ENCODE peak calls at places on chromosomes 12 and 14, in ten cellular contexts. H is upper lobe of left lung, M is left ventricle myocardium inferior, P is suprapubic skin, A is hepatocyte, T is pancreas, U is dorsolateral prefrontal cortex, R is heart right ventricle, S is H9, J is A549. F is an unnamed sample.

GRCh38 chr14:68137704-68138619 is 318.4 kb downstream of the RAD51B start:
- DNase-seq in R (peak; percentile 6), S (peak; percentile 96), A (peak; percentile 86), T (no peak), J (peak; percentile 98), U (peak; percentile 45), H (no peak), M (no peak), P (no peak), F (peak; percentile 98)

GRCh38 chr12:89370850-89371249 is 18.5 kb upstream of the DUSP6 start:
- DNase-seq in R (no peak), U (no peak), J (no peak), A (no peak), M (no peak), T (no peak), S (no peak), H (no peak), P (no peak), F (peak; percentile 91)

GRCh38 chr12:645563-646071 is 17.6 kb downstream of the NINJ2 start:
- DNase-seq in T (no peak), H (no peak), P (no peak), J (peak; percentile 75), R (peak; percentile 75), A (no peak), M (peak; percentile 56), S (no peak), U (peak; percentile 58), F (peak; percentile 32)

GRCh38 chr14:63134801-63135200 is 69.4 kb upstream of the RHOJ start:
- DNase-seq in P (no peak), U (no peak), M (no peak), R (no peak), A (peak; percentile 27), T (no peak), J (peak; percentile 4), S (no peak), H (no peak), F (peak; percentile 40)

GRCh38 chr12:111864935-111865334 is 22.9 kb downstream of the MAPKAPK5 start:
- DNase-seq in H (no peak), P (no peak), A (no peak), S (no peak), U (no peak), R (no peak), M (no peak), T (no peak), J (no peak), F (no peak)

GRCh38 chr12:39443704-39444234 is 849 bp upstream of the KIF21A start:
- DNase-seq in J (no peak), U (no peak), P (no peak), H (no peak), T (no peak), R (no peak), S (no peak), M (no peak), A (peak; percentile 6), F (no peak)

GRCh38 chr12:62438098-62438692 is 28.4 kb upstream of the MON2 start:
- DNase-seq in P (no peak), T (peak; percentile 32), R (peak; percentile 47), J (peak; percentile 69), U (no peak), H (no peak), S (no peak), M (no peak), A (peak; percentile 79), F (peak; percentile 68)

GRCh38 chr14:84527706-84528105 is 1002.2 kb upstream of the FLRT2 start:
- DNase-seq in S (no peak), R (no peak), M (no peak), A (no peak), P (no peak), T (no peak), U (no peak), H (no peak), J (no peak), F (peak; percentile 9)

GRCh38 chr12:96986883-96987523 is 79.9 kb downstream of the NEDD1 start:
- DNase-seq in J (peak; percentile 51), H (no peak), P (no peak), T (no peak), U (no peak), A (peak; percentile 49), S (no peak), M (no peak), R (no peak), F (peak; percentile 44)

GRCh38 chr12:14833952-14834351 is 9.4 kb downstream of the ART4 start:
- DNase-seq in U (no peak), S (no peak), T (no peak), M (no peak), A (no peak), H (no peak), J (peak; percentile 43), P (no peak), R (no peak), F (peak; percentile 27)

GRCh38 chr12:42935756-42936155 is 346.2 kb upstream of the PRICKLE1 start:
- DNase-seq in T (no peak), P (no peak), A (no peak), H (no peak), S (no peak), M (no peak), J (peak; percentile 18), R (no peak), U (no peak), F (peak; percentile 38)

GRCh38 chr14:96252323-96253052 is 3.5 kb upstream of the BDKRB1 start:
- DNase-seq in U (no peak), J (no peak), P (no peak), M (no peak), H (peak; percentile 38), R (no peak), S (no peak), A (no peak), T (no peak), F (no peak)

GRCh38 chr14:69606258-69606657 is 5.1 kb upstream of the SUSD6 start:
- DNase-seq in M (no peak), A (peak; percentile 65), U (no peak), R (no peak), T (no peak), S (no peak), H (no peak), P (no peak), J (no peak), F (no peak)

GRCh38 chr12:125203145-125203765 is 138.0 kb downstream of the AACS start:
- DNase-seq in S (no peak), T (no peak), R (no peak), H (no peak), J (no peak), P (no peak), U (no peak), M (no peak), A (no peak), F (peak; percentile 34)
- TF ChIP-seq CTCF in S (peak; percentile 55), T (peak; percentile 7), R (peak; percentile 44), H (peak; percentile 35), J (peak; percentile 57), P (no peak), U (peak; percentile 57), M (peak; percentile 62), A (peak; percentile 48), F (peak; percentile 47)

DNA sequence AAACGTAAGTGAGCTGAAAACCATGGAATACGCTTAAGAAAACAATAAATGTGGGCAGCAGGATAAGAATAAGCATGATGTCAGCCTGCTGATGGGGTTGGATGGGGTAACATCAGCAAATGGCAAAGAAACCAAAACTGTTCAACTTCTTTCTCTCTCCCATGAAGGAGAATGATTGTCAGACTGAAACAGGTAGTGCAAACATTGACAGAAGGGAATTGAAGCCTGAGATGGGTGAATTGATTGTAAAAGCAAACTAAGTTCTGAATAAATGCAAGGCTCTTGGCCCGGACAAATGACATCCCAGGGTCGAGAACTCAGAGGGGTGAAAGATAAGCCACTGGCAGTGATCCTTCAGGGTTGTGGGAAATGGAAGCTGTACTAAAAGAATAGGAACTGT is 182.6 kb downstream of the ETV6 start:
- DNase-seq in A (no peak), U (no peak), H (no peak), P (no peak), J (no peak), S (no peak), T (no peak), M (no peak), R (no peak), F (no peak)
- TF ChIP-seq CTCF in A (no peak), U (no peak), H (no peak), P (no peak), J (no peak), S (no peak), T (no peak), M (no peak), R (no peak), F (no peak)

GRCh38 chr12:32107376-32108267 is 975 bp downstream of the BICD1 start:
- DNase-seq in A (peak; percentile 19), T (no peak), R (no peak), M (no peak), P (no peak), H (no peak), J (peak; percentile 45), S (no peak), U (no peak), F (peak; percentile 71)

GRCh38 chr12:32106153-32106516 is 512 bp upstream of the BICD1 start:
- DNase-seq in A (no peak), S (no peak), P (no peak), R (no peak), M (no peak), H (no peak), J (no peak), U (peak; percentile 28), T (no peak), F (no peak)

GRCh38 chr12:32108829-32109228 is 2.2 kb downstream of the BICD1 start:
- DNase-seq in A (no peak), S (no peak), M (no peak), J (no peak), U (no peak), H (no peak), R (no peak), T (no peak), P (no peak), F (no peak)

GRCh38 chr12:32104572-32105355 is 1.9 kb upstream of the BICD1 start:
- DNase-seq in S (no peak), R (no peak), J (no peak), H (no peak), U (no peak), P (no peak), T (no peak), A (no peak), M (no peak), F (no peak)

GRCh38 chr12:32106517-32107366 is at the start of gene BICD1:
- DNase-seq in A (peak; percentile 94), P (peak; percentile 89), J (peak; percentile 89), H (peak; percentile 95), S (peak; percentile 87), U (peak; percentile 91), R (peak; percentile 92), T (peak; percentile 84), M (peak; percentile 90), F (peak; percentile 89)
- TF ChIP-seq CTCF in A (peak; percentile 33), P (no peak), J (peak; percentile 57), H (peak; percentile 47), S (peak; percentile 57), U (peak; percentile 67), R (peak; percentile 73), T (no peak), M (peak; percentile 61), F (peak; percentile 25)

DNA sequence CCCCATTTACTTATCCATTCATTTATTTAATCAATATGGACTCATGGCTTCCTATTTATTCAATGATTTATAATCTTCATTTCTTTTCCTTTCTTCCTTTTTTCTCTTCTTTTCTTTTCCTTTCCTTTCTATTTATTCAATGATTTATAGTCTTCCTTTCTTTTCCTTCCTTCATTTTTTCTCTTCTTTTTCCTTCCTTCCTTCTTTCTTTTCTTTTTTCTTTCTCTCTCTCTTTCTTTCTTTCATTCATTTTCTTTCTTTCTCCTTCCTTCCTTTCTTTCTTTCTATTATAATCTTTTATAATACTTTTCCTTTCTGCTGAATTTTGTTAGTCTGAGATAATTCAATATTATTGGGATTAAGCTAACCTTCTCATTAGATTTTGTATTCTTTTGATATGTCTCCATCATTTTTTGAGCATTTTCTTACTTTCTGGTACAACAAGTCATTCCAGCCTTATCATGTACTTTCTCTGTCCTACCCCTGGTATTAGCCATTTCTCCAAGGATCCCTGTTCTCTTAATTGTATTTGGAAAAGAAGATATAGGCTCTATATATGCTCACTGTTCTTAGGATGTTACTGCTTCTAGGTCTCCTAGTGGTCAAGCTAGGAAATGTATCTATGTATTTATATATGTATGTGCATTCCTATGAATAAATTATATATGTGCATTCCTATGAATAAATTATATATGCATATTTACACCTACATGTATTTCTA is 12.1 kb downstream of the LACRT start:
- DNase-seq in S (no peak), J (peak; percentile 16), P (no peak), T (no peak), H (no peak), A (no peak), R (no peak), U (no peak), M (no peak), F (no peak)
- TF ChIP-seq CTCF in S (peak; percentile 54), J (no peak), P (no peak), T (no peak), H (no peak), A (peak; percentile 9), R (no peak), U (no peak), M (no peak), F (peak; percentile 9)